ENCODE peak calls at places on chromosomes 2 and 18, in six cellular contexts. V, F, T, P, W and H are unnamed samples.

GRCh38 chr2:176098366-176099158 is 1.0 kb upstream of the HOXD12 start:
- DNase-seq in V (no peak), F (peak; percentile 53), T (no peak), P (no peak), W (no peak), H (no peak)

GRCh38 chr2:178275600-178275999 is 81.3 kb downstream of the OSBPL6 start:
- DNase-seq in V (no peak), F (no peak), T (no peak), P (no peak), W (no peak), H (no peak)

GRCh38 chr2:217873371-217873770 is 129.4 kb downstream of the TNS1 start:
- DNase-seq in V (no peak), F (no peak), T (no peak), P (no peak), W (no peak), H (no peak)

GRCh38 chr18:10965104-10965503 is 184.3 kb downstream of the PIEZO2 start:
- DNase-seq in V (no peak), F (peak; percentile 23), T (no peak), P (no peak), W (no peak), H (no peak)

GRCh38 chr18:23903971-23904370 is 110.6 kb upstream of the TTC39C start:
- DNase-seq in V (peak; percentile 77), F (no peak), T (peak; percentile 17), P (no peak), W (peak; percentile 24), H (peak; percentile 59)

GRCh38 chr2:240390091-240391073 is 45.1 kb upstream of the GPC1 start:
- DNase-seq in V (no peak), F (no peak), T (peak; percentile 10), P (no peak), W (peak; percentile 25), H (no peak)

GRCh38 chr2:148282201-148282600 is 261.3 kb downstream of the MBD5 start:
- DNase-seq in V (no peak), F (peak; percentile 41), T (no peak), P (no peak), W (no peak), H (no peak)

GRCh38 chr2:56522605-56523089 is 338.9 kb downstream of the CCDC85A start:
- DNase-seq in V (no peak), F (peak; percentile 45), T (peak; percentile 11), P (no peak), W (peak; percentile 51), H (no peak)

GRCh38 chr18:41645600-41646360 is 309.3 kb upstream of the PIK3C3 start:
- DNase-seq in V (no peak), F (no peak), T (no peak), P (no peak), W (no peak), H (no peak)

GRCh38 chr2:25397777-25398176 is 56.1 kb upstream of the DNMT3A start:
- DNase-seq in V (no peak), F (no peak), T (no peak), P (no peak), W (no peak), H (no peak)

GRCh38 chr18:47036298-47036874 is 965 bp upstream of the ELOA2 start:
- DNase-seq in V (no peak), F (peak; percentile 72), T (no peak), P (no peak), W (no peak), H (peak; percentile 49)

GRCh38 chr2:29215073-29215472 is 99.9 kb downstream of the CLIP4 start:
- DNase-seq in V (no peak), F (no peak), T (no peak), P (no peak), W (no peak), H (no peak)

GRCh38 chr18:44793685-44794084 is 113.0 kb downstream of the SETBP1 start:
- DNase-seq in V (no peak), F (no peak), T (no peak), P (no peak), W (no peak), H (no peak)
- H3K4me1 ChIP-seq in V (peaks cover 66% of the 10 kb centered on the region), F (peaks cover 21% of the 10 kb centered on the region), T (peaks cover 70% of the 10 kb centered on the region), P (peaks cover 15% of the 10 kb centered on the region), W (peaks cover 58% of the 10 kb centered on the region), H (peaks cover 28% of the 10 kb centered on the region)

GRCh38 chr2:224400174-224400810 is 1.6 kb downstream of the FAM124B start:
- DNase-seq in V (no peak), F (no peak), T (no peak), P (no peak), W (no peak), H (no peak)
- H3K4me3 ChIP-seq in V (peak overlapping the region; percentile 38), F (no peak overlapping the region), T (peak overlapping the region; percentile 54), P (no peak overlapping the region), W (peak overlapping the region; percentile 52), H (no peak overlapping the region)

GRCh38 chr2:46329340-46329739 is 32.1 kb downstream of the EPAS1 start:
- DNase-seq in V (no peak), F (no peak), T (no peak), P (no peak), W (no peak), H (no peak)

GRCh38 chr2:46327627-46328026 is 30.4 kb downstream of the EPAS1 start:
- DNase-seq in V (no peak), F (no peak), T (no peak), P (no peak), W (no peak), H (no peak)

GRCh38 chr2:46328316-46328715 is 31.1 kb downstream of the EPAS1 start:
- DNase-seq in V (no peak), F (no peak), T (no peak), P (no peak), W (no peak), H (no peak)

GRCh38 chr2:46331099-46331766 is 34.0 kb downstream of the EPAS1 start:
- DNase-seq in V (no peak), F (peak; percentile 58), T (no peak), P (no peak), W (no peak), H (peak; percentile 49)

GRCh38 chr2:46329803-46330775 is 32.9 kb downstream of the EPAS1 start:
- DNase-seq in V (no peak), F (peak; percentile 96), T (no peak), P (no peak), W (no peak), H (peak; percentile 88)
- H3K4me1 ChIP-seq in V (peaks cover 100% of the 10 kb centered on the region), F (peaks cover 82% of the 10 kb centered on the region), T (peaks cover 58% of the 10 kb centered on the region), P (no peaks in the 10 kb centered on the region), W (peaks cover 100% of the 10 kb centered on the region), H (peaks cover 78% of the 10 kb centered on the region)

DNA sequence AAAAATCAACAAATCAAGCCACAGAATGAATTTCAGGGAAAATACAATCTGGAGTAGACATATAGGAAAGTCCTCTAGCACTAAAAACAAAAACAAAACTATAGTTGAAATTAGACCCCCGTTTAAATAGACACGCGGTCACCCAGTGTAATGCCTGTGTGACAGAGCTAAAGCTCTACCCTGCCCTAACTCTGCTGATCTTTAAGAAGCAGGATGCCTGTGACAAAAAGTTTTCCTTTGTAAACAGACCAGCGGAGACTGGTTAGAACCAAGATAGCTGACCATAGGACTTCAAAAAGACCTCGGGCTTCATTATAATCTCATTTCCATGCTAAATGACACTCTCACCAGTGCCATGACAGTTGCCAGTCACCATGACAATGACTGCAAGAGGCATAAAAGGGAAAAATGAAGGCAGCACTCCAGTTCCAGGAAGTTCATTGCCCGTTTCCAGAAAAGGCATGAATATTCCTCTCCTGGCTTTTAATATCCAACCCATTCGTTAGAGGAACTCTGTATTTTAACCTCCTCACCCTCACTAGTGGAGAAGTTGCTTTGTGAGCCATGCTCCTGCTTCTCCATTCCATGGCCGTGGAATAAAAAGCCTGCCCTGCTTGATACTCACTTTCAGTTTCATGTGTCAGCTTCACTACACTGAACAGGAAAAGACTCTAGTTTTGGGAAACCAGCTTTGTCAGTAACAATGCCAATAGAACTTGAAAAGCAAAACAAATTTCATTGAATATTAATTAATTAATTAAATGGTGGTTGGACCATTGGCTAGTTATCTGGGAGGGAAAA is 157.1 kb upstream of the COPS8 start:
- DNase-seq in V (no peak), F (peak; percentile 42), T (no peak), P (no peak), W (no peak), H (no peak)
- H3K4me3 ChIP-seq in V (peak overlapping the region; percentile 19), F (peak overlapping the region; percentile 68), T (peak overlapping the region; percentile 52), P (no peak overlapping the region), W (peak overlapping the region; percentile 39), H (no peak overlapping the region)

DNA sequence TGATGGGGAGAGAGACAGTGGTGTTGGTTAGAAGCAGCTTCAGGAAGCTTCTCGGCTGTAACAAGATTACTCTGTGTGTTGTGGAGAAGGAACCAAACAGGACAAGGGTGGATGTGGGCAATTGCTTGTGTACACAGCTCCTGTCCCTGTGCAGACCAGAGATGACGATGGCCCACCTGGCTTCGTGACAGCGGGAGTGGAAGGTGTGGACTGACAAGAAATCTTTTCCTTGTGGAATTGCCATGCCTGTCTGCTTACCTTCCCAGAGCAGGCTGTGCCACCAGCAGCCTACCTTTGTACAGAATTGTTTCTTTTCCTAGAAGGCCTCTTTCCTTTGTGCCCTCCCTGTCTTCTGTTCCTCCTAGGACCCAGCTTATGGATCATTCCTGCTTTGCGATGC is 93.8 kb downstream of the ITGB1BP1 start:
- DNase-seq in V (no peak), F (no peak), T (no peak), P (no peak), W (no peak), H (no peak)
- H3K4me1 ChIP-seq in V (peaks cover 44% of the 10 kb centered on the region), F (peaks cover 13% of the 10 kb centered on the region), T (no peaks in the 10 kb centered on the region), P (peaks cover 2% of the 10 kb centered on the region), W (peaks cover 23% of the 10 kb centered on the region), H (no peaks in the 10 kb centered on the region)

DNA sequence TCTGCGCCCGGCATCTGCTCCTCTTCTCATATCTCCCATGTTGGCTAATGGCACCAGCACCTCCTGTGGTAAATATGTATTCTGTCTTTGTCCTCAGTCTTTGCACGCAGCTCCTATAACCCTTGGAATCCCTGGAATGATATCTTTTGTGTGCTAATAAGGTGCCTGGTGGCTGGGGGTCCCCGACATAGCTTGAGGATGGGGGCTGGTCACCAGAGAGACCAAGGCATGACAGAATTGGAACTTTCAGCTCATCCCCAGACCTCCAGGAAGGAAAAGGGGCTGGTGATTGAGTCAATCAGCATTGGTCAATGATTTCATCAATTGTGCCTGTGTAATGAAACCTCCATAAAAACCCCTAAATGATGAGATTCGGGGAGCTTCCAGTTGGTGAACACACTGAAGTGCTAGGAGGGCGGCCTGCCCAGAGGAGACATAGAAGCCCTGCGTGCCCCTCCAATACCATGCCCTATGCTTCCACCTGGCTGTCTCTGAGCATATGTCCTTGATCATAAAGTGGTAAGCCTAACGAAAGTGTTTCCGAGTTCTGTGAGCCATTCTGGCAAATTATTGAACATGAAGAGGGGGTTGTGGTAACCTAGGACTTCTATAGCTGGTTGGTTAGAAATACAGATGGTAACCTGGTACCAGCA is 26.6 kb upstream of the KCMF1 start:
- DNase-seq in V (no peak), F (no peak), T (no peak), P (no peak), W (no peak), H (no peak)
- H3K4me3 ChIP-seq in V (no peak overlapping the region), F (no peak overlapping the region), T (no peak overlapping the region), P (no peak overlapping the region), W (no peak overlapping the region), H (no peak overlapping the region)

DNA sequence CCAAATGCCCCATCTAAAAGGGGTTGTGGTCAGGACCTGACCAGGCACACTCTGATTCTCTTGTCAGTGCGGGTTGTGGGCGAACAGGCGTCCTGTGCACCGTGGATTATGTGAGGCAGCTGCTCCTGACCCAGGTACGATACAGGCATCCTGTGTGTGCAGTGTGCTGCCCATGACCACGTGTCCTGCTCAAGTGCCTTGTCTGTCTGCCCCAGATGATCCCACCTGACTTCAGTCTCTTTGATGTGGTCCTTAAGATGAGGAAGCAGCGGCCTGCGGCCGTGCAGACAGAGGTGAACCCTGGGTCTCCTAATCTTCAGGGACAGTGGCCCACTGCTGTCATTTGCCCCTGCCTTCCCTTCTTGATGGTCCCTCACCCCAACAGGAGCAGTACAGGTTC is 14.6 kb downstream of the PTPN18 start:
- DNase-seq in V (no peak), F (no peak), T (no peak), P (no peak), W (no peak), H (no peak)
- H3K4me1 ChIP-seq in V (peaks cover 33% of the 10 kb centered on the region), F (peaks cover 19% of the 10 kb centered on the region), T (no peaks in the 10 kb centered on the region), P (peaks cover 3% of the 10 kb centered on the region), W (peaks cover 36% of the 10 kb centered on the region), H (peaks cover 7% of the 10 kb centered on the region)